ENCODE peak calls at places on chromosomes 4 and X, in seven cellular contexts. D is stomach, T is A549, Q is body of pancreas, E is sigmoid colon, M is uterus, F is transverse colon. L is an unnamed sample. For H3K4me1, the result is how much of the 10 kb centered on the place peaks cover.

GRCh38 chr4:911871-912490 is 20.1 kb downstream of the GAK start:
- DNase-seq in D (no peak), T (no peak), Q (no peak), E (peak), M (no peak), F (peak), L (no peak)

GRCh38 chr4:41887821-41888699 is 47.2 kb upstream of the TMEM33 start:
- DNase-seq in D (peak), T (no peak), Q (peak), E (no peak), M (no peak), F (peak), L (peak)

GRCh38 chr4:55475394-55476243 is 71.1 kb downstream of the CLOCK start:
- DNase-seq in D (no peak), T (no peak), Q (no peak), E (no peak), M (no peak), F (no peak), L (no peak)

GRCh38 chr4:121777625-121778024 is 12.7 kb upstream of the SMIM43 start:
- DNase-seq in D (no peak), T (no peak), Q (no peak), E (no peak), M (no peak), F (no peak), L (no peak)

GRCh38 chrX:56994375-56995270 is 718 bp downstream of the SPIN3 start:
- DNase-seq in D (no peak), T (no peak), Q (no peak), E (no peak), M (peak), F (no peak), L (no peak)

GRCh38 chr4:6909970-6910339 is 329 bp downstream of the TBC1D14 start:
- DNase-seq in D (no peak), T (peak), Q (peak), E (no peak), M (no peak), F (peak), L (no peak)

GRCh38 chr4:15031993-15032660 is 29.8 kb downstream of the CPEB2 start:
- DNase-seq in D (no peak), T (no peak), Q (no peak), E (no peak), M (no peak), F (no peak), L (no peak)

GRCh38 chr4:144295286-144295995 is 154.9 kb upstream of the GYPA start:
- DNase-seq in D (no peak), T (no peak), Q (no peak), E (no peak), M (no peak), F (no peak), L (no peak)

GRCh38 chr4:110663738-110664444 is 41.0 kb upstream of the PITX2 start:
- DNase-seq in D (no peak), T (no peak), Q (no peak), E (no peak), M (no peak), F (no peak), L (no peak)

GRCh38 chr4:125828316-125828715 is 513.6 kb downstream of the FAT4 start:
- DNase-seq in D (no peak), T (no peak), Q (no peak), E (no peak), M (no peak), F (no peak), L (no peak)

GRCh38 chr4:54687887-54688841 is 30.4 kb downstream of the KIT start:
- DNase-seq in D (no peak), T (no peak), Q (peak), E (no peak), M (no peak), F (no peak), L (no peak)

GRCh38 chrX:39869846-39870601 is 227.7 kb downstream of the BCOR start:
- DNase-seq in D (no peak), T (peak), Q (no peak), E (no peak), M (no peak), F (peak), L (no peak)

GRCh38 chrX:136214551-136214950 is 36.6 kb downstream of the MAP7D3 start:
- DNase-seq in D (no peak), T (no peak), Q (peak), E (no peak), M (no peak), F (no peak), L (no peak)

GRCh38 chr4:94202769-94203168 is 4.9 kb upstream of the SMARCAD1 start:
- DNase-seq in D (no peak), T (no peak), Q (no peak), E (no peak), M (no peak), F (no peak), L (no peak)

GRCh38 chr4:25144870-25145481 is 15.3 kb downstream of the SEPSECS start:
- DNase-seq in D (no peak), T (peak), Q (no peak), E (no peak), M (no peak), F (no peak), L (no peak)

GRCh38 chr4:108352664-108353308 is 184.1 kb upstream of the LEF1 start:
- DNase-seq in D (no peak), T (no peak), Q (no peak), E (no peak), M (no peak), F (no peak), L (no peak)

GRCh38 chrX:46574337-46574940 is 874 bp downstream of the CHST7 start:
- DNase-seq in D (no peak), T (no peak), Q (no peak), E (no peak), M (no peak), F (no peak), L (no peak)

GRCh38 chr4:14701389-14701788 is 300.9 kb upstream of the CPEB2 start:
- DNase-seq in D (peak), T (no peak), Q (no peak), E (no peak), M (no peak), F (no peak), L (no peak)

GRCh38 chrX:32998776-32999175 is 212.6 kb downstream of the DMD start:
- DNase-seq in D (no peak), T (no peak), Q (no peak), E (no peak), M (no peak), F (no peak), L (no peak)

GRCh38 chrX:129523076-129524055 is at the start of gene SMARCA1:
- DNase-seq in D (peak), T (peak), Q (peak), E (peak), M (peak), F (peak), L (peak)

GRCh38 chrX:69062493-69062892 is 102.8 kb downstream of the PJA1 start:
- DNase-seq in D (peak), T (no peak), Q (no peak), E (no peak), M (no peak), F (no peak), L (no peak)

GRCh38 chrX:2703991-2704369 is 12.9 kb downstream of the CD99 start:
- DNase-seq in D (no peak), T (no peak), Q (no peak), E (no peak), M (peak), F (peak), L (peak)

GRCh38 chr4:76689079-76689817 is 208.7 kb downstream of the SOWAHB start:
- DNase-seq in D (peak), T (peak), Q (peak), E (no peak), M (peak), F (peak), L (no peak)

GRCh38 chr4:7842384-7843279 is 97.0 kb downstream of the AFAP1 start:
- DNase-seq in D (no peak), T (peak), Q (peak), E (peak), M (peak), F (peak), L (no peak)

GRCh38 chr4:25154594-25155265 is 5.5 kb downstream of the SEPSECS start:
- DNase-seq in D (peak), T (no peak), Q (peak), E (no peak), M (no peak), F (peak), L (no peak)

GRCh38 chrX:129980043-129980442 is 2.4 kb upstream of the BCORL1 start:
- DNase-seq in D (peak), T (no peak), Q (peak), E (peak), M (peak), F (peak), L (peak)

GRCh38 chrX:134734343-134735001 is 76.2 kb upstream of the PLAC1 start:
- DNase-seq in D (no peak), T (no peak), Q (no peak), E (no peak), M (peak), F (no peak), L (no peak)

GRCh38 chr4:64784125-64784524 is 374.9 kb upstream of the TECRL start:
- DNase-seq in D (no peak), T (no peak), Q (no peak), E (no peak), M (no peak), F (no peak), L (no peak)

GRCh38 chr4:97367878-97368277 is 775.4 kb downstream of the STPG2 start:
- DNase-seq in D (no peak), T (no peak), Q (no peak), E (no peak), M (no peak), F (no peak), L (no peak)

GRCh38 chrX:15471016-15471415 is 22.1 kb downstream of the PIR start:
- DNase-seq in D (peak), T (peak), Q (peak), E (peak), M (peak), F (peak), L (peak)

GRCh38 chrX:96383428-96383827 is 301.2 kb upstream of the DIAPH2 start:
- DNase-seq in D (no peak), T (no peak), Q (no peak), E (no peak), M (no peak), F (no peak), L (no peak)

GRCh38 chr4:7909463-7909862 is 30.2 kb downstream of the AFAP1 start:
- DNase-seq in D (no peak), T (no peak), Q (no peak), E (no peak), M (no peak), F (no peak), L (no peak)

GRCh38 chr4:26174033-26174432 is 146.8 kb upstream of the RBPJ start:
- DNase-seq in D (no peak), T (no peak), Q (peak), E (no peak), M (no peak), F (no peak), L (no peak)

GRCh38 chrX:101550825-101551767 is 749 bp downstream of the ARMCX1 start:
- DNase-seq in D (no peak), T (no peak), Q (peak), E (peak), M (peak), F (no peak), L (peak)

GRCh38 chr4:183355405-183355804 is 33.2 kb upstream of the CLDN24 start:
- DNase-seq in D (no peak), T (no peak), Q (no peak), E (no peak), M (no peak), F (no peak), L (no peak)

GRCh38 chr4:56681849-56682175 is 716 bp upstream of the HOPX start:
- DNase-seq in D (no peak), T (no peak), Q (no peak), E (no peak), M (no peak), F (no peak), L (no peak)

GRCh38 chr4:56681158-56681848 is at the start of gene HOPX:
- DNase-seq in D (peak), T (no peak), Q (peak), E (no peak), M (no peak), F (peak), L (no peak)

GRCh38 chr4:56680266-56680665 is 830 bp downstream of the HOPX start:
- DNase-seq in D (peak), T (no peak), Q (no peak), E (no peak), M (no peak), F (no peak), L (no peak)

GRCh38 chr4:56674984-56675383 is 6.1 kb downstream of the HOPX start:
- DNase-seq in D (no peak), T (no peak), Q (no peak), E (no peak), M (no peak), F (no peak), L (no peak)

GRCh38 chr4:56677673-56678072 is 3.4 kb downstream of the HOPX start:
- DNase-seq in D (no peak), T (no peak), Q (no peak), E (no peak), M (no peak), F (no peak), L (no peak)
- H3K4me1 ChIP-seq in D (under half), T (under half), Q (under half), E (under half), M (under half), F (under half), L (under half)

GRCh38 chr4:139083533-139084424 is 68.2 kb downstream of the NOCT start:
- DNase-seq in D (peak), T (peak), Q (peak), E (peak), M (peak), F (peak), L (peak)
- TF ChIP-seq POLR2A in D (peak), T (peak), Q (peak), E (peak), M (no peak), F (peak), L (no peak)

DNA sequence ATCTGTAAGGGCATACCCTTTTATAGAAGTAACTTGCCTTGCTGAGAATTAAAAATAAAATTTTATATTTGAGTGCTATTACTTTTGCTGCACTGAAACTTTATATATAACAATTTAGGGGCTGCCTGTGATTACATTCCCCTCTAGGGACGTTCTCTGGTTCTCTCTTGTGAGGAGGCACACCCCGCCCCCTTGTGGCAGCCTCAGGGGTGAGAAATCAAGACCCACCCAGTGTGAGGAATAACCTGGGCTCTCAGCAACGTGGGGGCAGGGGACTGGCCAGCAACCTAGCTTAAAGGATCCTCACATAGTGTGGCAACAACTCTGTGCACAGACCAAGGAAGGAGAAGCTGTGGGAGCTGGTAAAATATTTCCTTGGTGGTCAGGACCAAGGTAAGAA is 43.7 kb downstream of the MAGEA9 start:
- DNase-seq in D (no peak), T (no peak), Q (peak), E (no peak), M (no peak), F (peak), L (no peak)
- H3K4me1 ChIP-seq in D (under half), T (under half), Q (under half), E (under half), M (under half), F (under half), L (under half)

GRCh38 chr4:51884606-51885005 is 41.7 kb downstream of the DCUN1D4 start:
- DNase-seq in D (no peak), T (no peak), Q (no peak), E (no peak), M (no peak), F (no peak), L (no peak)
- TF ChIP-seq POLR2A in D (no peak), T (no peak), Q (no peak), E (no peak), M (no peak), F (no peak), L (no peak)

DNA sequence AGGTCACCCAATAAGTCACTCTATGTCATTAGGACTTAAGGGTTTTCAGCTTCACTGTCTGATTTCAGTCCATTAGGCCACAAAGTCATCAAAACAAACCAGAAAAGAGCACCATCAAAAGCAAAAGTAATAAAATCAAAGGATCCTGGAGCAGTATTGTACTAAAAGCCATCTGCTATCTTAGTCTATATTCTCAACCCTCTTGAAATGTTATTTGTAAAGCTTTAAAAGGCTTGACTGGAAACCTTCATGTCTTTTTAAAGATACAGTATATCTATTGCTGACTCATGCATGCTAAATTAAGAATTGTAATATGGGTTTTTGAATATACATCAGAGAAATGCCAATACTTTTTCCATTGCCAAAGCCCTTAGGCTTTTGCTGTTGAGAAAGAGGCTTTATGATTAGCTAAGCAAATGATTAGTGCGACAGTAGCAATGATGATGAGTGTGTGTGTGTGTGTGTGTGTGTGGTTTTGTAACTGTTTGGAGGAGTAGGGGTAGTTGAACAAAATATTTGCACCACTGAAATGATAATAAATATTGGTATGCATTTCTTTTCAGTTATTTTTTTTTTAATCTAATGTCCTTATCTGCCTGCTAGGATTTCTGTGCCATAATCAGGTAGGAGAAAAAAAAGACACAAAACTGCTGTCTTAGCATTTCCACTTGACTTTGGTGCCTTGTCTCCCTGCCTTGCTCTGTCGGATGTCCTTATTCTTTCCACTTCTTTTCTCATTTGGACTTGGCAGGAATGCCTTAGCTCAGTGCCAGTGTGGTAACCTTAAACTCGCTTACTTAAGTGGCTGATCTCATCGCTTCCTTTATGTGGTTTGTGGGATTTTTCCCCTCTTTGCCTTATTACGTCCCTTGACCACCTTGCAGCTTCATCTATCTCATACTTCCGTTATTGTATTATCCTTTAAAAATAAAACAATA is 119.7 kb downstream of the PCDH7 start:
- DNase-seq in D (no peak), T (no peak), Q (no peak), E (no peak), M (no peak), F (no peak), L (no peak)
- H3K4me1 ChIP-seq in D (under half), T (under half), Q (under half), E (under half), M (under half), F (under half), L (under half)

DNA sequence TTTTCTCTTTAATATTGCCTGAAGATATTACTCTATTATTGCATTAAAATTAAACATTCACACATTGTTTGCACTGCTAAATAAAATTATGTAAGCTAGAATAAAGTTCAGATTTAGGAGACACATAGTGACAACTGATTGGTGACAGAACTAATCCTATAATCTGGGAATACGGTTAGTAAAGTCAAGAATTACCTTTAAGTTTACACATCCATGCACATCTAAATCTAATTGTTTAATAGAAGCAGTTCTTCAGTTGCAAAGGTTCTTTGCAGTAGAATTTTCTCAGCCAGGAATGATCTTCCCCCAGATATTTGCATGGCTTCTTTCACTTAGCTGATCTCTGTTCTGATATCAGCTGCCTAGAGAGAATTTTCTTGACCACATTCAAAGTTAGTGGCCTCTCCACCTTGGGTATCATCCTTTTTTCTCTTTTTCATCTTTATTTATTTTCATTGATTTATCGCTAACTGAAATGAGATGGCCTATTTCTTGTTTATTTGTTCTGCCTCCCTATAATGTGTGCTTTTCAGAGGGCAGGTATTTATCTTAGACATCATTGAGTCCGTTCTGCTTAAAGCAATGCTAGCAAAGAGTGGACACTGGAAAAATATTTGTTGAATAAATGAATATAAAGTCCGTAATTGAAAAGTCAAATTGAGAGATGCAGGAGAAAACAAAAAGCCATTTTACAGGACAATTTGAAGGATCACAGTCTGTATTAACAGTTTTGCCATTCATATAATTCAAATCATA is 12.6 kb downstream of the AFP start:
- DNase-seq in D (no peak), T (no peak), Q (no peak), E (no peak), M (no peak), F (no peak), L (no peak)
- TF ChIP-seq POLR2A in D (no peak), T (no peak), Q (no peak), E (no peak), M (no peak), F (no peak), L (no peak)

GRCh38 chrX:154732421-154733071 is 18.3 kb downstream of the GAB3 start:
- DNase-seq in D (no peak), T (no peak), Q (no peak), E (no peak), M (no peak), F (no peak), L (no peak)
- H3K4me1 ChIP-seq in D (under half), T (half or more), Q (under half), E (under half), M (under half), F (half or more), L (half or more)

GRCh38 chr4:2928242-2929155 is 34.7 kb downstream of the NOP14 start:
- DNase-seq in D (peak), T (no peak), Q (no peak), E (no peak), M (peak), F (no peak), L (no peak)
- TF ChIP-seq POLR2A in D (no peak), T (no peak), Q (no peak), E (no peak), M (no peak), F (no peak), L (no peak)

DNA sequence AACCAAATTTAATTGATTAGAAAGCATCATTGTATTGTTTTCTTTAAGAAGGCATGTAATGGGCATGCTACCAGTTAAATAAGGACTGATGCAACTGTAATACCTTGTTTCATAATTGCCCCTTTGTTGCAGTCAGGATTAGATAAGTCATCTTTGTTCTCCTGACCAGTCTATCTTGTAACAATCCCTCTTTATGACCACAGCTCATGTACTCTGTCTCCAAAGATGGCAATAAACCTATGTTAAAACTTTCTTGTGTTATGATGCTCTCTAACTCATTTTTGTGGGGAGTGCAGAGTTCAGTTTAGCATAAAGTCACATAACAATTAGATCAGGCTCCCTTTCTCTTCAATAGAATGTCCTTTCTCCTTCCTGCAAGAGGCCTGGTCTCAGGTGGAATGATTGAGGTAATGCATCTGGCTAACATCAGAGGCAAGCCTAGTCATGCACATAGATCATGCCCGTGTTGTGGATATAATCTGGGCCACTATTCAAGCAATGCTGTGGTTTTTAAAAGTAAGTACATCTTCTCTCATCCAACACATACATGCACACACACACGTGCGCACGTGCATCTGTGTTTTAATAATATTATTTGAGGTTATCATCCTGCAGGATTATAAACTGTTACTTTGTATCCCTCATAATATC is 45.6 kb downstream of the TMEM154 start:
- DNase-seq in D (no peak), T (no peak), Q (no peak), E (no peak), M (no peak), F (no peak), L (no peak)
- H3K4me1 ChIP-seq in D (under half), T (under half), Q (under half), E (under half), M (under half), F (under half), L (under half)

L was measured in tibial nerve.